ENCODE peak calls at places on chromosomes 6 and 20, in six cellular contexts. R, H, J, A, U and W are unnamed samples.

GRCh38 chr20:53412600-53413187 is 180.9 kb downstream of the ZNF217 start:
- DNase-seq in R (no peak), H (no peak), J (no peak), A (no peak), U (peak), W (no peak)

GRCh38 chr6:113184291-113184690 is 672.9 kb upstream of the MARCKS start:
- DNase-seq in R (peak), H (no peak), J (no peak), A (peak), U (no peak), W (no peak)

GRCh38 chr6:75024796-75025195 is 181.1 kb downstream of the COL12A1 start:
- DNase-seq in R (peak), H (no peak), J (no peak), A (peak), U (no peak), W (no peak)

GRCh38 chr20:46984391-46984790 is 89.7 kb downstream of the EYA2 start:
- DNase-seq in R (peak), H (no peak), J (no peak), A (peak), U (no peak), W (no peak)

GRCh38 chr6:215335-216034 is 76.8 kb upstream of the DUSP22 start:
- DNase-seq in R (peak), H (no peak), J (no peak), A (peak), U (no peak), W (no peak)

GRCh38 chr6:115766745-115767462 is 293.8 kb downstream of the FRK start:
- DNase-seq in R (no peak), H (no peak), J (no peak), A (no peak), U (no peak), W (no peak)

GRCh38 chr6:27268803-27269202 is 21.3 kb downstream of the PRSS16 start:
- DNase-seq in R (no peak), H (no peak), J (no peak), A (no peak), U (no peak), W (no peak)

GRCh38 chr20:46872315-46873211 is 22.1 kb upstream of the EYA2 start:
- DNase-seq in R (peak), H (peak), J (no peak), A (peak), U (no peak), W (no peak)

GRCh38 chr6:74249658-74250057 is 553.7 kb downstream of the CD109 start:
- DNase-seq in R (peak), H (no peak), J (no peak), A (peak), U (no peak), W (no peak)

GRCh38 chr6:147774856-147775255 is 266.4 kb downstream of the SAMD5 start:
- DNase-seq in R (no peak), H (no peak), J (no peak), A (no peak), U (peak), W (peak)

GRCh38 chr6:49457771-49458170 is 5.3 kb downstream of the MMUT start:
- DNase-seq in R (no peak), H (no peak), J (no peak), A (peak), U (no peak), W (no peak)

GRCh38 chr6:56652994-56653393 is 10.3 kb upstream of the DST start:
- DNase-seq in R (peak), H (no peak), J (no peak), A (peak), U (no peak), W (no peak)

GRCh38 chr20:36179170-36179945 is 24.8 kb downstream of the EPB41L1 start:
- DNase-seq in R (no peak), H (peak), J (no peak), A (no peak), U (no peak), W (no peak)

GRCh38 chr6:142152731-142153130 is 5.7 kb downstream of the VTA1 start:
- DNase-seq in R (peak), H (no peak), J (no peak), A (peak), U (no peak), W (no peak)

GRCh38 chr20:4767084-4767483 is 45.4 kb downstream of the PRND start:
- DNase-seq in R (no peak), H (no peak), J (no peak), A (no peak), U (no peak), W (no peak)

GRCh38 chr20:35049776-35050352 is 42.7 kb downstream of the TRPC4AP start:
- DNase-seq in R (no peak), H (no peak), J (no peak), A (no peak), U (no peak), W (no peak)
- H3K27ac ChIP-seq in R (no peak), H (no peak), J (no peak), A (no peak), U (no peak), W (peak)

GRCh38 chr6:152313542-152314482 is 323.4 kb downstream of the SYNE1 start:
- DNase-seq in R (peak), H (no peak), J (no peak), A (peak), U (no peak), W (peak)
- TF ChIP-seq CTCF in R (no peak), H (no peak), J (no peak), A (peak), U (no peak), W (peak)

GRCh38 chr6:6438286-6438685 is 117.8 kb upstream of the F13A1 start:
- DNase-seq in R (no peak), H (no peak), J (no peak), A (no peak), U (no peak), W (no peak)
- H3K9ac ChIP-seq in R (no peak), H (no peak), J (no peak), A (no peak), U (no peak), W (no peak)

GRCh38 chr6:36340671-36341454 is 4.2 kb upstream of the BNIP5 start:
- DNase-seq in R (peak), H (peak), J (peak), A (peak), U (peak), W (peak)
- H3K27ac ChIP-seq in R (no peak), H (no peak), J (peak), A (no peak), U (no peak), W (no peak)

GRCh38 chr6:7442467-7442866 is 52.9 kb downstream of the RIOK1 start:
- DNase-seq in R (no peak), H (no peak), J (no peak), A (no peak), U (no peak), W (no peak)
- TF ChIP-seq CTCF in R (no peak), H (no peak), J (no peak), A (no peak), U (no peak), W (no peak)

DNA sequence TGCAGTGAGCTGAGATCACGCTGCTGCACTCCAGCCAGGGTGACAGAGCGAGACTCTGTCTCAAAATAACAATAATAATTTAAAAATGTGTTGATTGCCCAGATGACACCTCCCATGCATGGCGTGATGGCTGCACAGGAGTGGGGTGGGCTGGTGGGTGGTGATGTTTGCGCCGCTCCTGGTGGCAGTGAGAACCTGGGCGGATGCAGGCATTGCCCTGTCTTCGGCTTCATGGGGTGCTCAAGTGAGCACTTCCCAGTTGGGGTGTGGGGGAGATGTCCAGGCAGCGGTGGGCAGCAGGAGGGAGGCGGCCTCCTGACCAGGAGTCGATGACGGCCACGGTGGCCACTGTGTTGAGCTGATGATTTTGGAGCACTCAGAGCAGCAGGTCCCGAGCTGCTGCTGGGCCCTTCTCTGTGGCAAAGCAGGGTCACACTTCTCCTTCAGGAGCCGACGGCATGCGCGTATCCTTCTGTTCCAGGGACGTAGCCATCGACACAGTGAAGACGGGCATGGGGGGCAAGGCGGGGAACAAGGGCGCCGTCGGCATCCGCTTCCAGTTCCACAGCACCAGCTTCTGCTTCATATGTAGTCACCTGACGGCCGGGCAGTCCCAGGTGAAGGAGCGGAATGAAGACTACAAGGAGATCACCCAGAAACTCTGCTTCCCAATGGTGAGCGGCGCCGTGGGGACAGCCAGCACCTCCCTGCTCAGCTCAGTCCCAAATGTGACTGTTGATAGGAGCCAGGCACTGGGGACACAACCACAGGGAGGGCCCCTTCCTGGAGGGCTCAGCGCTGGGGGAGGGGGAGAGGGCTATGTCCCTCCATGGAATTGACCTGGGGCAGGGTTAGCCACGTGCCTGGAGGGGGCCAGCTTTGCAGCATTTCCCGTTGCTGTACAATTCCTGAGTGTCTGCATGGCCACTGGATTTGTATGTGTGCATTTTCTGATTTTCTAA is 89.7 kb downstream of the SYNJ2 start:
- DNase-seq in R (no peak), H (peak), J (no peak), A (no peak), U (no peak), W (no peak)
- H3K9ac ChIP-seq in R (no peak), H (no peak), J (no peak), A (no peak), U (no peak), W (no peak)

GRCh38 chr20:50196248-50196647 is 5.6 kb downstream of the CEBPB start:
- DNase-seq in R (no peak), H (no peak), J (no peak), A (no peak), U (no peak), W (no peak)

GRCh38 chr20:50194831-50195523 is 4.3 kb downstream of the CEBPB start:
- DNase-seq in R (peak), H (no peak), J (no peak), A (no peak), U (no peak), W (peak)

GRCh38 chr20:50196896-50197295 is 6.3 kb downstream of the CEBPB start:
- DNase-seq in R (no peak), H (no peak), J (no peak), A (no peak), U (no peak), W (no peak)

GRCh38 chr20:50193851-50194830 is 3.5 kb downstream of the CEBPB start:
- DNase-seq in R (peak), H (no peak), J (no peak), A (peak), U (no peak), W (peak)

GRCh38 chr20:50195524-50196120 is 5.0 kb downstream of the CEBPB start:
- DNase-seq in R (no peak), H (no peak), J (no peak), A (peak), U (no peak), W (peak)
- H3K27ac ChIP-seq in R (no peak), H (no peak), J (no peak), A (no peak), U (no peak), W (no peak)

DNA sequence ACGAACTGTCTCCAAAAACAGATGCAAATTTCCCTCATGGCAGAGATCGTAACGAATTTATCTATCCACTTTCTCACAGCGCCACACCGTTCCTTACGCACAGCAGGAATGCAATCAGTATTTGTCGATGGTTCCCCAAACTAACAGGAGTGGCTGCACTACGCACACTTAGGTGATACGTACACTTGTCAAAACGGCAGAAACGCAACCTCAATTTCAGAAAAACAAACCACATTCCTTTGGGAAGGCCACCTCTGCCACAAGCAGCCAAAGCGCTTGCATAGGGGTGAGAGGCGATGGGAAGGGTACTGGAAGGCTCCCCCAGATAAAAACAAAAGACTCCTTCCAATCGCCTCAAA is 638 bp downstream of the MDN1 start:
- DNase-seq in R (peak), H (no peak), J (peak), A (peak), U (no peak), W (no peak)
- TF ChIP-seq CTCF in R (no peak), H (no peak), J (no peak), A (no peak), U (no peak), W (no peak)

GRCh38 chr6:157274116-157274470 is 49.2 kb downstream of the TMEM242 start:
- DNase-seq in R (peak), H (no peak), J (no peak), A (no peak), U (no peak), W (no peak)
- H3K9ac ChIP-seq in R (no peak), H (peak), J (peak), A (peak), U (no peak), W (no peak)

GRCh38 chr6:139964737-139965136 is 590.3 kb upstream of the CITED2 start:
- DNase-seq in R (no peak), H (no peak), J (no peak), A (no peak), U (no peak), W (no peak)

GRCh38 chr6:139970591-139970991 is 596.1 kb upstream of the CITED2 start:
- DNase-seq in R (peak), H (no peak), J (no peak), A (peak), U (no peak), W (no peak)

GRCh38 chr6:139965393-139965792 is 590.9 kb upstream of the CITED2 start:
- DNase-seq in R (peak), H (no peak), J (no peak), A (peak), U (no peak), W (no peak)

GRCh38 chr6:139972116-139972515 is 597.7 kb upstream of the CITED2 start:
- DNase-seq in R (no peak), H (no peak), J (no peak), A (no peak), U (no peak), W (no peak)

DNA sequence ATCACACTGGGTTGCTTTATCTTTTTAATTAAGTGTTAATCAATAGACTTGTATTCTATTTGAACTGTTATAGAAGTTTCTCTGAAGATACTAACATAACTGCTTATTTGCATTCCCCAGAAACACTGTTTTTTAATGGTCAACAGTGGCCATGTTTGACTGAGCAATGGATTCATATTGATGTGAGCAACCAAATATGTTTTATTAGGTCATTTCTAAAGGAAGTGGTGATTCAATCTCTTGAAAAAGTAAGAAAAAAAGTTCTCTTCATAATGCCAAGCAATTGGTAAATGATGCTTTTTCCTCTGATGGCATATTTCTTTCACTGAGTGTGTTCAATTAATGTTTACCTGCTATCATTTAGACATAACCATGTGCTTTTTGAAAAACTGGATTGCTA is 593.0 kb upstream of the CITED2 start:
- DNase-seq in R (no peak), H (no peak), J (no peak), A (peak), U (no peak), W (no peak)
- H3K27ac ChIP-seq in R (no peak), H (no peak), J (no peak), A (no peak), U (no peak), W (no peak)